ENCODE peak calls at places on chromosomes 12 and 14, in five cellular contexts. Z, J, E, C and G are unnamed samples.

GRCh38 chr12:78028426-78028825 is 197.7 kb downstream of the NAV3 start:
- DNase-seq in Z (no peak), J (no peak), E (no peak), C (no peak), G (no peak)

GRCh38 chr12:68614772-68615171 is 4.1 kb downstream of the RAP1B start:
- DNase-seq in Z (no peak), J (no peak), E (no peak), C (no peak), G (no peak)

GRCh38 chr12:47744005-47744651 is 14.6 kb downstream of the RAPGEF3 start:
- DNase-seq in Z (no peak), J (no peak), E (peak), C (no peak), G (peak)

GRCh38 chr14:99430491-99430890 is 50.2 kb downstream of the SETD3 start:
- DNase-seq in Z (no peak), J (peak), E (no peak), C (no peak), G (no peak)

GRCh38 chr12:8844665-8845064 is 22.2 kb downstream of the A2ML1 start:
- DNase-seq in Z (no peak), J (no peak), E (no peak), C (peak), G (no peak)

GRCh38 chr12:100908501-100908900 is 113.9 kb downstream of the ANO4 start:
- DNase-seq in Z (no peak), J (peak), E (no peak), C (no peak), G (no peak)

GRCh38 chr14:69519253-69519661 is 34.7 kb downstream of the PLEKHD1 start:
- DNase-seq in Z (no peak), J (peak), E (no peak), C (no peak), G (no peak)

GRCh38 chr12:109719123-109720022 is 5.7 kb downstream of the FAM222A start:
- DNase-seq in Z (no peak), J (no peak), E (no peak), C (no peak), G (no peak)

GRCh38 chr12:95351745-95352144 is 122.2 kb upstream of the METAP2 start:
- DNase-seq in Z (peak), J (no peak), E (no peak), C (peak), G (no peak)

GRCh38 chr14:74083784-74084276 is 423 bp downstream of the ALDH6A1 start:
- DNase-seq in Z (no peak), J (no peak), E (no peak), C (no peak), G (no peak)

GRCh38 chr12:94263905-94264655 is 115.7 kb downstream of the PLXNC1 start:
- DNase-seq in Z (no peak), J (no peak), E (no peak), C (no peak), G (no peak)

GRCh38 chr12:13428538-13429265 is 232.2 kb downstream of the EMP1 start:
- DNase-seq in Z (no peak), J (no peak), E (no peak), C (no peak), G (no peak)

GRCh38 chr14:64762044-64763034 is 58.1 kb downstream of the PLEKHG3 start:
- DNase-seq in Z (peak), J (peak), E (no peak), C (peak), G (peak)

GRCh38 chr12:75488553-75488952 is 8.0 kb downstream of the GLIPR1 start:
- DNase-seq in Z (no peak), J (peak), E (no peak), C (no peak), G (no peak)

GRCh38 chr12:94740601-94741362 is 90.4 kb upstream of the TMCC3 start:
- DNase-seq in Z (no peak), J (no peak), E (no peak), C (no peak), G (no peak)

GRCh38 chr12:65464930-65465329 is 186.4 kb downstream of the MSRB3 start:
- DNase-seq in Z (no peak), J (peak), E (no peak), C (no peak), G (no peak)

GRCh38 chr12:3117628-3118027 is 40.4 kb downstream of the TSPAN9 start:
- DNase-seq in Z (no peak), J (peak), E (no peak), C (no peak), G (no peak)

GRCh38 chr12:24038211-24038997 is 88.9 kb upstream of the SOX5 start:
- DNase-seq in Z (no peak), J (no peak), E (no peak), C (no peak), G (no peak)

GRCh38 chr14:60310086-60310684 is 61.2 kb downstream of the PPM1A start:
- DNase-seq in Z (no peak), J (no peak), E (no peak), C (no peak), G (no peak)

GRCh38 chr12:128772249-128772648 is 51.5 kb downstream of the SLC15A4 start:
- DNase-seq in Z (no peak), J (no peak), E (no peak), C (no peak), G (no peak)

GRCh38 chr14:24915958-24916595 is 133.9 kb downstream of the STXBP6 start:
- DNase-seq in Z (no peak), J (peak), E (no peak), C (no peak), G (no peak)

GRCh38 chr12:130965668-130966067 is 12.0 kb downstream of the ADGRD1 start:
- DNase-seq in Z (no peak), J (peak), E (no peak), C (no peak), G (no peak)

GRCh38 chr14:99774526-99775307 is 18.5 kb upstream of the EML1 start:
- DNase-seq in Z (no peak), J (no peak), E (no peak), C (peak), G (no peak)

GRCh38 chr14:63318835-63319234 is at the start of gene GPHB5:
- DNase-seq in Z (no peak), J (no peak), E (no peak), C (no peak), G (no peak)

GRCh38 chr12:130286041-130286440 is 51.6 kb upstream of the PIWIL1 start:
- DNase-seq in Z (no peak), J (no peak), E (no peak), C (no peak), G (no peak)

GRCh38 chr14:94237983-94238382 is 55.1 kb downstream of the SERPINA10 start:
- DNase-seq in Z (no peak), J (no peak), E (no peak), C (no peak), G (no peak)

GRCh38 chr12:57276935-57277563 is 26.1 kb upstream of the STAC3 start:
- DNase-seq in Z (no peak), J (no peak), E (no peak), C (no peak), G (peak)

GRCh38 chr14:72638021-72638420 is 255.9 kb downstream of the DPF3 start:
- DNase-seq in Z (no peak), J (peak), E (no peak), C (no peak), G (no peak)

GRCh38 chr14:84465890-84466289 is 1064.1 kb upstream of the FLRT2 start:
- DNase-seq in Z (no peak), J (peak), E (no peak), C (no peak), G (no peak)

GRCh38 chr14:104121142-104121541 is 17.2 kb upstream of the KIF26A start:
- DNase-seq in Z (no peak), J (no peak), E (no peak), C (no peak), G (peak)